ENCODE peak calls at places on chromosomes 1 and 21, in nine cellular contexts. One of them, this sample, is unnamed.
A peak's percentile ranks its signal among the peaks of the same experiment; 100 is the strongest.

GRCh38 chr1:207454046-207454964 is at the start of gene CR2:
- DNase-seq in body of pancreas: peak; percentile 54
- DNase-seq in stomach: peak; percentile 58
- DNase-seq in suprapubic skin: no peak
- DNase-seq in bronchial epithelial cell: peak; percentile 43
- DNase-seq in testis: peak; percentile 37
- DNase-seq in AG09309: no peak
- DNase-seq in lower leg skin: no peak
- DNase-seq in CD8-positive, alpha-beta T cell: peak; percentile 1
- DNase-seq in this sample: no peak

GRCh38 chr1:224559971-224560728 is 56.0 kb upstream of the CNIH3 start:
- DNase-seq in body of pancreas: no peak
- DNase-seq in stomach: no peak
- DNase-seq in suprapubic skin: no peak
- DNase-seq in bronchial epithelial cell: peak; percentile 79
- DNase-seq in testis: no peak
- DNase-seq in AG09309: no peak
- DNase-seq in lower leg skin: no peak
- DNase-seq in CD8-positive, alpha-beta T cell: no peak
- DNase-seq in this sample: no peak

GRCh38 chr1:153404768-153405167 is 11.6 kb upstream of the S100A7A start:
- DNase-seq in body of pancreas: peak; percentile 16
- DNase-seq in stomach: peak; percentile 49
- DNase-seq in suprapubic skin: no peak
- DNase-seq in bronchial epithelial cell: no peak
- DNase-seq in testis: peak; percentile 61
- DNase-seq in AG09309: no peak
- DNase-seq in lower leg skin: peak; percentile 89
- DNase-seq in CD8-positive, alpha-beta T cell: peak; percentile 16
- DNase-seq in this sample: no peak

GRCh38 chr1:20280399-20280798 is 10.3 kb upstream of the VWA5B1 start:
- DNase-seq in body of pancreas: no peak
- DNase-seq in stomach: no peak
- DNase-seq in suprapubic skin: no peak
- DNase-seq in bronchial epithelial cell: no peak
- DNase-seq in testis: no peak
- DNase-seq in AG09309: peak; percentile 2
- DNase-seq in lower leg skin: no peak
- DNase-seq in CD8-positive, alpha-beta T cell: no peak
- DNase-seq in this sample: no peak

GRCh38 chr21:33731447-33731846 is 89.1 kb downstream of the ITSN1 start:
- DNase-seq in body of pancreas: no peak
- DNase-seq in stomach: no peak
- DNase-seq in suprapubic skin: no peak
- DNase-seq in bronchial epithelial cell: peak; percentile 40
- DNase-seq in testis: no peak
- DNase-seq in AG09309: no peak
- DNase-seq in lower leg skin: no peak
- DNase-seq in CD8-positive, alpha-beta T cell: no peak
- DNase-seq in this sample: no peak

GRCh38 chr1:100713636-100714035 is 5.9 kb upstream of the VCAM1 start:
- DNase-seq in body of pancreas: no peak
- DNase-seq in stomach: no peak
- DNase-seq in suprapubic skin: no peak
- DNase-seq in bronchial epithelial cell: peak; percentile 17
- DNase-seq in testis: no peak
- DNase-seq in AG09309: no peak
- DNase-seq in lower leg skin: no peak
- DNase-seq in CD8-positive, alpha-beta T cell: no peak
- DNase-seq in this sample: no peak

GRCh38 chr1:180988221-180988826 is 34.3 kb downstream of the STX6 start:
- DNase-seq in body of pancreas: no peak
- DNase-seq in stomach: no peak
- DNase-seq in suprapubic skin: no peak
- DNase-seq in bronchial epithelial cell: no peak
- DNase-seq in testis: no peak
- DNase-seq in AG09309: no peak
- DNase-seq in lower leg skin: no peak
- DNase-seq in CD8-positive, alpha-beta T cell: no peak
- DNase-seq in this sample: peak; percentile 55

GRCh38 chr1:238991730-238992490 is 394.5 kb upstream of the CHRM3 start:
- DNase-seq in body of pancreas: no peak
- DNase-seq in stomach: no peak
- DNase-seq in suprapubic skin: no peak
- DNase-seq in bronchial epithelial cell: no peak
- DNase-seq in testis: no peak
- DNase-seq in AG09309: peak; percentile 10
- DNase-seq in lower leg skin: no peak
- DNase-seq in CD8-positive, alpha-beta T cell: no peak
- DNase-seq in this sample: no peak

GRCh38 chr1:47661065-47661464 is 223.2 kb downstream of the FOXD2 start:
- DNase-seq in body of pancreas: no peak
- DNase-seq in stomach: peak; percentile 0
- DNase-seq in suprapubic skin: peak; percentile 41
- DNase-seq in bronchial epithelial cell: no peak
- DNase-seq in testis: no peak
- DNase-seq in AG09309: no peak
- DNase-seq in lower leg skin: peak; percentile 68
- DNase-seq in CD8-positive, alpha-beta T cell: no peak
- DNase-seq in this sample: no peak

GRCh38 chr1:156704930-156705320 is 458 bp downstream of the CRABP2 start:
- DNase-seq in body of pancreas: peak; percentile 50
- DNase-seq in stomach: peak; percentile 58
- DNase-seq in suprapubic skin: no peak
- DNase-seq in bronchial epithelial cell: peak; percentile 73
- DNase-seq in testis: no peak
- DNase-seq in AG09309: no peak
- DNase-seq in lower leg skin: peak; percentile 94
- DNase-seq in CD8-positive, alpha-beta T cell: no peak
- DNase-seq in this sample: no peak

GRCh38 chr1:23736437-23737134 is 6.7 kb upstream of the ELOA start:
- DNase-seq in body of pancreas: no peak
- DNase-seq in stomach: no peak
- DNase-seq in suprapubic skin: no peak
- DNase-seq in bronchial epithelial cell: no peak
- DNase-seq in testis: no peak
- DNase-seq in AG09309: no peak
- DNase-seq in lower leg skin: no peak
- DNase-seq in CD8-positive, alpha-beta T cell: no peak
- DNase-seq in this sample: no peak

GRCh38 chr1:65195495-65196417 is 47.8 kb downstream of the AK4 start:
- DNase-seq in body of pancreas: no peak
- DNase-seq in stomach: no peak
- DNase-seq in suprapubic skin: no peak
- DNase-seq in bronchial epithelial cell: no peak
- DNase-seq in testis: no peak
- DNase-seq in AG09309: no peak
- DNase-seq in lower leg skin: no peak
- DNase-seq in CD8-positive, alpha-beta T cell: no peak
- DNase-seq in this sample: no peak

GRCh38 chr1:197621761-197622160 is 153.5 kb downstream of the DENND1B start:
- DNase-seq in body of pancreas: no peak
- DNase-seq in stomach: no peak
- DNase-seq in suprapubic skin: no peak
- DNase-seq in bronchial epithelial cell: no peak
- DNase-seq in testis: no peak
- DNase-seq in AG09309: no peak
- DNase-seq in lower leg skin: no peak
- DNase-seq in CD8-positive, alpha-beta T cell: no peak
- DNase-seq in this sample: no peak

GRCh38 chr1:182331412-182331811 is 60.2 kb downstream of the GLUL start:
- DNase-seq in body of pancreas: no peak
- DNase-seq in stomach: no peak
- DNase-seq in suprapubic skin: no peak
- DNase-seq in bronchial epithelial cell: no peak
- DNase-seq in testis: no peak
- DNase-seq in AG09309: no peak
- DNase-seq in lower leg skin: peak; percentile 12
- DNase-seq in CD8-positive, alpha-beta T cell: no peak
- DNase-seq in this sample: no peak

GRCh38 chr1:87473203-87473661 is 144.6 kb downstream of the LMO4 start:
- DNase-seq in body of pancreas: no peak
- DNase-seq in stomach: no peak
- DNase-seq in suprapubic skin: no peak
- DNase-seq in bronchial epithelial cell: peak; percentile 25
- DNase-seq in testis: no peak
- DNase-seq in AG09309: no peak
- DNase-seq in lower leg skin: no peak
- DNase-seq in CD8-positive, alpha-beta T cell: no peak
- DNase-seq in this sample: no peak

DNA sequence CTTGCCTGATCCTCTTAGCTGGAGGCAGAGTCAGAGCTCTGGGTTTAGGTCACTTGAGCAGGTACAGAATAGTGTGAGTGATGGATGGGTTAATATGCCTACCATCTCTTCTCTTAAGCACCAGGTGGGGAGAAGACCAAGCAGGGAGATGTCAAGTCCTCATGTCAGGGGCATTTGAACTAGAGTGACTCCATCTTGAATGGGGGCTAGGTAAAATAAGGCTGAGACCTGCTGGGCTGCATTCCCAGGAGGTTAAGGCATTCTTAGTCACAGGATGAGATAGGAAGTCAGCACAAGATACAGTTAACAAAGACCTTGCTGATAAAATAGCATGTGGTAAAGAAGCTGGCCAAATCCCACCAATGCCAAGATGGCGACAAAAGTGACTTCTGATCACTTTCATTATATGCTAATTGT is 77.4 kb upstream of the BTG3 start:
- DNase-seq in body of pancreas: no peak
- DNase-seq in stomach: no peak
- DNase-seq in suprapubic skin: no peak
- DNase-seq in bronchial epithelial cell: peak; percentile 70
- DNase-seq in testis: no peak
- DNase-seq in AG09309: no peak
- DNase-seq in lower leg skin: peak; percentile 28
- DNase-seq in CD8-positive, alpha-beta T cell: no peak
- DNase-seq in this sample: no peak
- H3K4me3 ChIP-seq in body of pancreas: no peak overlapping the region
- H3K4me3 ChIP-seq in stomach: no peak overlapping the region
- H3K4me3 ChIP-seq in suprapubic skin: no peak overlapping the region
- H3K4me3 ChIP-seq in bronchial epithelial cell: no peak overlapping the region
- H3K4me3 ChIP-seq in testis: no peak overlapping the region
- H3K4me3 ChIP-seq in AG09309: no peak overlapping the region
- H3K4me3 ChIP-seq in lower leg skin: no peak overlapping the region
- H3K4me3 ChIP-seq in CD8-positive, alpha-beta T cell: no peak overlapping the region
- H3K4me3 ChIP-seq in this sample: no peak overlapping the region

DNA sequence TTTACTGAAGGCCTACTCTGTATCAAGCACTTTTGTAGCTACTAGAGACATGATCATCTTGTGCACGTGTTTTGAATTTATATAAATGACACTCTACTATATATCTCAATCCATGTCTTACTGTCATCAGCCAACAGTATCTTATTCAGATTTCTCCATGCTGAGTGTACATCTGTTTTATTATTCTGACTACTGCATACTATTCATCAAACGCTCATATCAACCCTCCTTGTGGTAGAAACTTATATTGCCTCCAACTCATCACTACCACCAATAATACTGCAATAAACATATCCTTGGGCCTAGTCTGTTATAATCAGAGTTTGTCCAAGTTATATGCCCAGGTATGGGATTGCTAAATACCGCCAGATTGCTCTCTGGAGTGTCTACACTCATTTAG is 81.6 kb upstream of the IRF2BP2 start:
- DNase-seq in body of pancreas: no peak
- DNase-seq in stomach: no peak
- DNase-seq in suprapubic skin: no peak
- DNase-seq in bronchial epithelial cell: peak; percentile 43
- DNase-seq in testis: no peak
- DNase-seq in AG09309: no peak
- DNase-seq in lower leg skin: no peak
- DNase-seq in CD8-positive, alpha-beta T cell: no peak
- DNase-seq in this sample: no peak
- TF ChIP-seq CTCF in body of pancreas: peak; percentile 15
- TF ChIP-seq CTCF in stomach: no peak
- TF ChIP-seq CTCF in suprapubic skin: peak; percentile 18
- TF ChIP-seq CTCF in bronchial epithelial cell: no peak
- TF ChIP-seq CTCF in testis: no peak
- TF ChIP-seq CTCF in AG09309: peak; percentile 44
- TF ChIP-seq CTCF in lower leg skin: no peak
- TF ChIP-seq CTCF in CD8-positive, alpha-beta T cell: peak; percentile 23
- TF ChIP-seq CTCF in this sample: no peak

DNA sequence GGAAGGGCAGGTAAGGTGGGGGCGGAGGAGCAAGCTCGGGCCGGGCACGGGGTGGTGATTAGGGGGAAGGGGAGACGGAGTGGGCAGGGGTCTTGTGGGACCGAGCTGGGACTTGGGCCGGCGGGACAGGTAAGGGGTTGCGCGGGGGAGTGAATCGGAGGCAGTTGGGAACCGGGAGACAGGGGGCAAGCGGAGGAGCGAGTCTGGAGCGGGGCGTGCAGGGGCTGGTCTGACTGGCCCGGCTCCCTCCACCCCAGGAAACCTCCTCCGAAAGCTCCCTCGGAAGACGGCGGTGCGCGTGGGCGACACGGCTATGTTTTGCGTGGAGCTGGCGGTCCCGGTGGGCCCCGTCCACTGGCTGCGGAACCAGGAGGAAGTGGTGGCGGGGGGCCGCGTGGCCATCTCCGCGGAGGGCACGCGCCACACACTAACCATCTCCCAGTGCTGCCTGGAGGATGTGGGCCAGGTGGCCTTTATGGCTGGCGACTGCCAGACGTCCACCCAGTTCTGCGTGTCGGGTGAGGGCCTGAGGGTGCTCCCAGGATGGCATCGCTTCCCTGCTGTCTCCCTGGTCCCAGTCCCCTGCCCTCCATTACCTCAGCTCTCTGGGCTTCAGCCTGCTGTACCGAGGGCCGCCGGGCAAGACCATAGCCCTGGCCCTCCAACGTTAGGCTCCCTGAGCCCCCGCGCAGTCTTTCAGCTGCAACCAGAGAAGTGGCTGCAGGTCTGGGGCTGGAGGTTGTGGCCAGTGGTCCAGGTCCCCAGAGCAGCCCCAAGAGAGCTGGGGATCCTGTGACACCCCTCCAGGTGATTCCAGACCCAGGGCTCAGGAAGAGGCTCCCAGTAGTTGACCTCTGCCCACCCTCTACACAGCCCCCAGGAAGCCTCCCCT is 6.3 kb downstream of the OBSCN start:
- DNase-seq in body of pancreas: no peak
- DNase-seq in stomach: no peak
- DNase-seq in suprapubic skin: no peak
- DNase-seq in bronchial epithelial cell: no peak
- DNase-seq in testis: no peak
- DNase-seq in AG09309: no peak
- DNase-seq in lower leg skin: peak; percentile 84
- DNase-seq in CD8-positive, alpha-beta T cell: no peak
- DNase-seq in this sample: no peak
- H3K4me3 ChIP-seq in body of pancreas: peak overlapping the region; percentile 7
- H3K4me3 ChIP-seq in stomach: peak overlapping the region; percentile 53
- H3K4me3 ChIP-seq in suprapubic skin: peak overlapping the region; percentile 55
- H3K4me3 ChIP-seq in bronchial epithelial cell: peak overlapping the region; percentile 57
- H3K4me3 ChIP-seq in testis: peak overlapping the region; percentile 41
- H3K4me3 ChIP-seq in AG09309: peak overlapping the region; percentile 30
- H3K4me3 ChIP-seq in lower leg skin: no peak overlapping the region
- H3K4me3 ChIP-seq in CD8-positive, alpha-beta T cell: no peak overlapping the region
- H3K4me3 ChIP-seq in this sample: peak overlapping the region; percentile 64

DNA sequence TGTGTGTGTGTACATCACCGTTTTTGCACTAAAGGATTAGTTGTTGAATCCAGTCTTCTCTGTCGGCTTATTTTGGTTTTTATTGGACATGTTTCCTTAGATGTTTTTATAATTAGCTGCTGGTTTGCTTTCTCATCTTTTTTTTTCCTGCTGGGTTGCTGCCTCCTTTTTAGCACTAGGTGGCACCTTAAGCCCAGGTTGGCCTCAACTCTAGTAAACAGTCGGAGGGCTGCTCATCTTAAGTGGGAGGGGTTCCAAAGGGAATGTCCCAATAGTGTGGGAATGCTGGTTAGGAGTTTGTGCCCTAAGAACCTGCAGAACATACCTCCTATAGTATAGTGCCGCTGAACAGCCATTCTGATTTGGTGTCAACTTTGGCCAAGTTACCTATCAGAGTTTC is 570.1 kb upstream of the CXADR start:
- DNase-seq in body of pancreas: no peak
- DNase-seq in stomach: no peak
- DNase-seq in suprapubic skin: no peak
- DNase-seq in bronchial epithelial cell: peak; percentile 42
- DNase-seq in testis: no peak
- DNase-seq in AG09309: no peak
- DNase-seq in lower leg skin: no peak
- DNase-seq in CD8-positive, alpha-beta T cell: no peak
- DNase-seq in this sample: no peak
- TF ChIP-seq CTCF in body of pancreas: no peak
- TF ChIP-seq CTCF in stomach: no peak
- TF ChIP-seq CTCF in suprapubic skin: no peak
- TF ChIP-seq CTCF in bronchial epithelial cell: peak; percentile 64
- TF ChIP-seq CTCF in testis: no peak
- TF ChIP-seq CTCF in AG09309: peak; percentile 52
- TF ChIP-seq CTCF in lower leg skin: no peak
- TF ChIP-seq CTCF in CD8-positive, alpha-beta T cell: no peak
- TF ChIP-seq CTCF in this sample: peak; percentile 77